ENCODE peak calls at places on chromosome 16, in four cellular contexts. H is A673, Q is AG04450, A is fibroblast of lung. B is an unnamed sample. For H3K27me3, the result is how much of the 10 kb centered on the place peaks cover.

GRCh38 chr16:68244903-68245853 is at the start of gene PLA2G15:
- DNase-seq in H (peak), Q (peak), A (peak), B (peak)

GRCh38 chr16:48326937-48327336 is 58.3 kb downstream of the SIAH1 start:
- DNase-seq in H (peak), Q (no peak), A (no peak), B (no peak)

GRCh38 chr16:51710186-51710585 is 559.1 kb upstream of the SALL1 start:
- DNase-seq in H (no peak), Q (no peak), A (no peak), B (no peak)

GRCh38 chr16:26668026-26668425 is 398.7 kb upstream of the C16orf82 start:
- DNase-seq in H (peak), Q (no peak), A (no peak), B (no peak)

GRCh38 chr16:50531359-50531758 is 16.8 kb upstream of the NKD1 start:
- DNase-seq in H (no peak), Q (no peak), A (no peak), B (no peak)

GRCh38 chr16:84482951-84483881 is 21.2 kb downstream of the MEAK7 start:
- DNase-seq in H (no peak), Q (no peak), A (no peak), B (no peak)

GRCh38 chr16:86085795-86086194 is 186.8 kb downstream of the IRF8 start:
- DNase-seq in H (no peak), Q (no peak), A (no peak), B (no peak)

GRCh38 chr16:85573696-85574641 is 39.2 kb upstream of the GSE1 start:
- DNase-seq in H (peak), Q (no peak), A (peak), B (peak)

DNA sequence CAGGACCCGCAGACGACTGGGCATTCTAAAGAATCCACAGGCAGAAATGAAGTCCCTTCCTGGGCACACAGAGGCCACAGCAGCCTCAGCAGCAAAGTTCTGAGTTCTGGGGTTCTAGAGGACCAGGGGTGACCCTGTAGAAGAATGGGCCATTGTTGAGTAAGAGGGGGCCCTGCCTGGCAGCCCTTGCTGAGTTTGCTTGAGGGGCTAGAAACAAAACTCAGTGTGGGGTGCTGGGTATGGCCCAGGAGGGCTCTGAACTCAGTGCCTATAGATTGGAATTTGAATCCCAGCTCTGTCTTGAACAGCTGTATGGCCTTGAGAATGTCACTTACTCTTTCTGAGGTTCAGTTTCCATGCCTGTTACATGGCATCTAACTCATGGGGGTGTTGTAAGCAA is at the start of gene PDILT:
- DNase-seq in H (no peak), Q (no peak), A (no peak), B (no peak)
- H3K27me3 ChIP-seq in H (under half), Q (under half), A (under half), B (under half)

GRCh38 chr16:81237282-81237681 is 1.2 kb upstream of the BCO1 start:
- DNase-seq in H (no peak), Q (no peak), A (peak), B (peak)

GRCh38 chr16:81239722-81240121 is 1.2 kb downstream of the BCO1 start:
- DNase-seq in H (no peak), Q (no peak), A (no peak), B (no peak)

GRCh38 chr16:81238296-81239011 is at the start of gene BCO1:
- DNase-seq in H (peak), Q (peak), A (peak), B (peak)

GRCh38 chr16:81241706-81242105 is 3.2 kb downstream of the BCO1 start:
- DNase-seq in H (no peak), Q (no peak), A (no peak), B (no peak)

DNA sequence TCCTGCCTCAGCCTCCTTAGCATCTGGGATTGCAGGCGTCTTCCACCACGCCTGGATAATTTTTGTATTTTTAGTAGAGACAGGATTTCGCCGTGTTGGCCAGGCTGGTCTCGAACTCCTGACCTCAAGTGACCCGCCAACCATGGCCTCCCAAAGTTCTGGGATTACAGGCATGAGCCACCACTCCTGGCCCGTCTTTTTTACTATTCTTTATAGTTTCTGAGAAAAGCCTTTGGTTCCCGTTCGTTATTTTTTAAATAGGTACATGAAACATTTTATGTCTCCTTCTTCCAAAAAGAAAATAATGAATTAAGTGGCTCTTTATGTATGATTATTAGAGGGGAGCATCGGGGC is 570 bp upstream of the BCO1 start:
- DNase-seq in H (no peak), Q (no peak), A (no peak), B (no peak)
- H3K4me3 ChIP-seq in H (peak), Q (peak), A (peak), B (peak)

GRCh38 chr16:55435387-55435786 is 43.6 kb upstream of the MMP2 start:
- DNase-seq in H (no peak), Q (no peak), A (no peak), B (no peak)
- H3K27me3 ChIP-seq in H (under half), Q (under half), A (under half), B (under half)

DNA sequence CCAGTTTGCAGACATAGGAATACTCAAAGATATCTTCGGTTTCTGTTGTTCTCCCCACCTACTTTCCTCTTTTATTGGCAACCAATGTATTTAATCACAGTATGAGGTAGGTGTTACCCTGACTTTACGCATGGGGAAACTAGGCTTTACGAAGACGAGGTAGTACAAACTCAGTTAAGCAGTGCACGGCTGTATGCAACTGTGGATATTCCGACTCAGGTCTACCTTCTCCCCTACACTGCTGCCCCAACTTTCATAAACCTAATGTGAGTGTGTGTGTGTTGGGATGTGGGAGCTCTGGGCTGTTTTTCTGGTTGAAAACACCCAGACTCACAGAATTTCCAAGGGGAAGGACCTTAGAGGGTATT is 1.2 kb upstream of the GPT2 start:
- DNase-seq in H (no peak), Q (no peak), A (no peak), B (no peak)
- H3K4me3 ChIP-seq in H (no peak), Q (no peak), A (no peak), B (peak)

B was measured in SJCRH30.